ENCODE peak calls at places on chromosomes 2 and 18, in four cellular contexts. V, F, I and W are unnamed samples.

GRCh38 chr2:71831208-71831577 is 316.5 kb downstream of the CYP26B1 start:
- DNase-seq in V (no peak), F (peak), I (no peak), W (peak)

GRCh38 chr2:203982276-203982675 is 45.7 kb downstream of the ICOS start:
- DNase-seq in V (no peak), F (no peak), I (no peak), W (no peak)

GRCh38 chr18:3044931-3045698 is 32.2 kb upstream of the LPIN2 start:
- DNase-seq in V (no peak), F (no peak), I (no peak), W (no peak)

GRCh38 chr2:119369845-119370244 is 3.1 kb downstream of the DBI start:
- DNase-seq in V (no peak), F (no peak), I (no peak), W (no peak)

GRCh38 chr18:51191139-51191717 is 6.3 kb downstream of the MEX3C start:
- DNase-seq in V (no peak), F (no peak), I (peak), W (no peak)

GRCh38 chr2:69926849-69927515 is 12.1 kb downstream of the MXD1 start:
- DNase-seq in V (no peak), F (peak), I (no peak), W (peak)

GRCh38 chr2:170369228-170369627 is 191.3 kb downstream of the MYO3B start:
- DNase-seq in V (no peak), F (no peak), I (no peak), W (no peak)

GRCh38 chr18:70457788-70458187 is 168.9 kb downstream of the SOCS6 start:
- DNase-seq in V (no peak), F (no peak), I (no peak), W (no peak)

GRCh38 chr2:222959358-222959757 is 92.6 kb upstream of the KCNE4 start:
- DNase-seq in V (no peak), F (peak), I (no peak), W (peak)

GRCh38 chr2:85541753-85542457 is 2.9 kb downstream of the MAT2A start:
- DNase-seq in V (no peak), F (no peak), I (no peak), W (peak)
- H3K4me3 ChIP-seq in V (no peak), F (peak), I (peak), W (peak)

GRCh38 chr2:40479995-40480525 is 28.2 kb upstream of the SLC8A1 start:
- DNase-seq in V (no peak), F (no peak), I (no peak), W (no peak)
- TF ChIP-seq CTCF in V (no peak), F (no peak), I (no peak), W (no peak)

DNA sequence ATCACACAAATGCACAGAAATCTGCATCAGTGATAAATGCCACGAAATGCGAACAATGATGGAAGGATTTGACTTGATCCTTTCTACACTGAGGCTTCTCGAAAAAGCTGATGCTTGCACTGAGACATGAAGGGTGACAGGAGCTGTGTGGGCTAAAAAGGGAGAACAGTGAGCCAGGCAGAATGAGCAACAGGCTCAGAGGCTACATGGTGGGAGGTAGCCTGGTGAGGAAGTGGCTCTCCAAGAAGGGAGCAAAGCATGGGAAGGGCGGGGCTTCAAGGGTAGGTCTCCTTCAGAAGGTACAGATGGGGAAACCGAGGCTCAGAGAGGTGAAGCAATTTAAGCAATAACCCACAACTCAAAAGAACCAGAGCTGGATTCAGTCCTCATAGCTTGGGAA is 82.4 kb downstream of the TRIM43 start:
- DNase-seq in V (no peak), F (no peak), I (no peak), W (no peak)
- H3K4me3 ChIP-seq in V (no peak), F (no peak), I (no peak), W (no peak)

GRCh38 chr2:47520825-47521665 is 118.1 kb downstream of the MSH2 start:
- DNase-seq in V (peak), F (peak), I (peak), W (peak)
- TF ChIP-seq CTCF in V (no peak), F (peak), I (peak), W (peak)

DNA sequence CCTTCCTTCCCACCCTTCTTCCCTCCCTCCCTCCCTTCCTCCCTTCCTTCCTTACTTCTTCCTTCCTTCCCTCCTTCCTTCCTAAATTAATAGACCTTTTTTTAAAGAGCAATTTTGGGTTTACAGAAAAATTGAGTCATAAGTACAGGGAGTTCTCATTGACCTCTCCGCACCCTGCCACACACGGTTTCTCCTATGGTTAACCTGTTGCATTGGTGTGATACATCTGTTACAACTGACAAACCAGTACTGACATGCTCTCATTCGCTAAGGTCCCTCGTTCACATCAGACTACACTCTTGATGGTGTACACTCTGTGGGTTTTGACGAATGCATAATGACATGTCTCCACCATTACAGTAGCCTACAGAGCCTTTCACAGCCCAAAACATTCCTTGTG is 11.6 kb upstream of the SDC1 start:
- DNase-seq in V (no peak), F (no peak), I (no peak), W (no peak)
- H3K4me3 ChIP-seq in V (no peak), F (no peak), I (no peak), W (no peak)